ENCODE peak calls at places on chromosomes 11 and 22, in ten cellular contexts. B is tibial nerve, G is BJ, J is PC-3, V is brain microvascular endothelial cell, P is AG09319, O is stomach, L is mammary epithelial cell, W is endothelial cell, X is lower leg skin. D is an unnamed sample.

GRCh38 chr11:128903248-128904041 is 12.3 kb downstream of the KCNJ5 start:
- DNase-seq in L (peak; percentile 84), B (no peak), G (no peak), O (no peak), P (no peak), X (peak; percentile 59), W (peak; percentile 42), J (no peak), V (no peak), D (peak; percentile 23)

GRCh38 chr11:207213-208176 is at the start of the genes BET1L and RIC8A:
- DNase-seq in O (peak; percentile 93), W (peak; percentile 93), V (peak; percentile 98), B (peak; percentile 95), P (peak; percentile 95), L (peak; percentile 98), X (peak; percentile 96), J (peak; percentile 94), G (peak; percentile 90), D (peak; percentile 97)

GRCh38 chr11:122100222-122101080 is 15.6 kb downstream of the BLID start:
- DNase-seq in P (peak; percentile 75), W (peak; percentile 47), O (no peak), J (no peak), G (no peak), B (peak; percentile 48), L (peak; percentile 60), V (no peak), X (peak; percentile 42), D (peak; percentile 50)

GRCh38 chr11:121469910-121470309 is 17.1 kb upstream of the SORL1-AS1 start:
- DNase-seq in L (no peak), W (no peak), J (no peak), O (no peak), G (no peak), P (no peak), X (no peak), B (no peak), V (no peak), D (no peak)

GRCh38 chr22:23606204-23607131 is 25.7 kb downstream of the DRICH1 start:
- DNase-seq in V (no peak), W (no peak), J (no peak), X (no peak), P (no peak), L (no peak), O (no peak), G (no peak), B (no peak), D (no peak)

GRCh38 chr22:49574205-49574604 is 253.5 kb downstream of the BRD1 start:
- DNase-seq in J (no peak), G (no peak), P (no peak), O (peak; percentile 16), X (no peak), V (no peak), W (no peak), L (no peak), B (no peak), D (no peak)

GRCh38 chr11:6568191-6568918 is 35.1 kb downstream of the RRP8 start:
- DNase-seq in J (peak; percentile 77), V (peak; percentile 45), G (no peak), B (no peak), X (no peak), L (peak; percentile 24), O (peak; percentile 66), W (no peak), P (peak; percentile 44), D (no peak)

GRCh38 chr11:62573006-62573591 is 592 bp downstream of the EEF1G start:
- DNase-seq in O (no peak), B (no peak), W (peak; percentile 22), J (no peak), X (no peak), P (no peak), G (no peak), V (no peak), L (no peak), D (peak; percentile 39)

GRCh38 chr11:120608760-120609211 is 97.2 kb downstream of the GRIK4 start:
- DNase-seq in B (no peak), P (peak; percentile 7), X (peak; percentile 40), G (no peak), O (no peak), L (no peak), V (no peak), J (no peak), W (no peak), D (no peak)

GRCh38 chr22:33362702-33363101 is 304.5 kb upstream of the SYN3 start:
- DNase-seq in P (no peak), L (no peak), B (no peak), O (no peak), X (no peak), W (no peak), G (no peak), V (no peak), J (no peak), D (no peak)

GRCh38 chr11:66676279-66676919 is 1.3 kb downstream of the RBM4B start:
- DNase-seq in P (no peak), V (no peak), L (no peak), B (no peak), W (no peak), J (no peak), X (no peak), O (no peak), G (no peak), D (no peak)

GRCh38 chr11:33970984-33971466 is 79.1 kb upstream of the LMO2 start:
- DNase-seq in X (peak; percentile 37), V (peak; percentile 47), B (no peak), J (peak; percentile 69), W (peak; percentile 54), G (no peak), P (peak; percentile 29), O (peak; percentile 30), L (peak; percentile 42), D (peak; percentile 29)

DNA sequence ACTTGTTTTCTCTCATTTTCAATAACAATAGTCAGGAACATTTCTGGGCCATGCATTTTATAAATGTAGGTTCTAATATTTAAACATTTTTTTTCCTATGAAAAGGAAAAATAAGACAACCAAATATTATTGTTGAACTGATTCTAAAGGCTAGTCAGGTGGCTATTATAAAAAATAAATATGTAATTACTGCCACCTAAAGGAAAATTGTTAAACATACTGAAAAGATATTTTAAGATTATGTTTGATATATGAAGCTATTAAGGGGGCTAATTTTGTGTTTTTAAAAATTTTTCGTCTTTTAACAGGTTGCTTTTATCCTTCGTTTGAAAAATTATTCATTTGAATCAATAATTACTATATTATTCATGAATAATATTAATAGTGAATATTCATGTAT is 62.2 kb upstream of the FDX1 start:
- DNase-seq in V (no peak), O (no peak), B (no peak), J (peak; percentile 50), G (no peak), X (no peak), P (no peak), W (no peak), L (no peak), D (no peak)
- TF ChIP-seq CTCF in V (no peak), O (peak; percentile 28), B (peak; percentile 37), J (peak; percentile 63), G (no peak), X (no peak), P (no peak), W (no peak), L (peak; percentile 9), D (no peak)

DNA sequence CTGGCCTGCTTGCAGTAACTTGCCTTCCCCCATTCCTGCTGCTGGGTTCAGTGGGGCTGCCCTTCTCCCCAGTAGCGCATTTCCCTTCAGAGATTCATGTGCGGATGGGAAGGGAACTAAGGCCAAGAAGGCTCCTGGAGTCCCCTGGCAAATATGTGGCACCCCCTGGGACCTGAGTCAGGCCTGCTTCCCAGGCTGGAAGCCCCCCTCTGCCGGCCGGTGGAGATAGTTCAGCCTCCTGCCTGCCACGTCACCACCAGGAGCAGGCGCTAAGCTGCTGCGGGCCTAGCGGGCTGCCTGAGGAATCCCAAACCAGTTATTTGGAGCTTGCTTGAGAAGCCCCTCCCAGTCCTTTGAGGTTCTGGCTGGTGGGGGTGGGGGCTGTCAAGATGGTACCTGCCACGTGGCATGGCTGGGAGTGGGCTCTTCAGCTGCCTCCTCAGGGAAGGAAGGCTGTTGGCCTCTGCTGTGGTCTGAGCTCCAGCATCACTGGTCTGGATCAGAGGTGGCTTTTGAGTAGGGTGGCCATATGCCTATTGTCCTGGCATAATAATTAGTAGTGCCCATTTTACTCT is 2.0 kb downstream of the SERPINH1 start:
- DNase-seq in B (no peak), V (peak; percentile 87), X (peak; percentile 34), O (peak; percentile 34), W (peak; percentile 74), J (no peak), P (no peak), L (peak; percentile 80), G (no peak), D (peak; percentile 78)
- TF ChIP-seq CTCF in B (peak; percentile 63), V (peak; percentile 84), X (no peak), O (peak; percentile 39), W (peak; percentile 59), J (no peak), P (peak; percentile 67), L (peak; percentile 33), G (peak; percentile 77), D (peak; percentile 56)

DNA sequence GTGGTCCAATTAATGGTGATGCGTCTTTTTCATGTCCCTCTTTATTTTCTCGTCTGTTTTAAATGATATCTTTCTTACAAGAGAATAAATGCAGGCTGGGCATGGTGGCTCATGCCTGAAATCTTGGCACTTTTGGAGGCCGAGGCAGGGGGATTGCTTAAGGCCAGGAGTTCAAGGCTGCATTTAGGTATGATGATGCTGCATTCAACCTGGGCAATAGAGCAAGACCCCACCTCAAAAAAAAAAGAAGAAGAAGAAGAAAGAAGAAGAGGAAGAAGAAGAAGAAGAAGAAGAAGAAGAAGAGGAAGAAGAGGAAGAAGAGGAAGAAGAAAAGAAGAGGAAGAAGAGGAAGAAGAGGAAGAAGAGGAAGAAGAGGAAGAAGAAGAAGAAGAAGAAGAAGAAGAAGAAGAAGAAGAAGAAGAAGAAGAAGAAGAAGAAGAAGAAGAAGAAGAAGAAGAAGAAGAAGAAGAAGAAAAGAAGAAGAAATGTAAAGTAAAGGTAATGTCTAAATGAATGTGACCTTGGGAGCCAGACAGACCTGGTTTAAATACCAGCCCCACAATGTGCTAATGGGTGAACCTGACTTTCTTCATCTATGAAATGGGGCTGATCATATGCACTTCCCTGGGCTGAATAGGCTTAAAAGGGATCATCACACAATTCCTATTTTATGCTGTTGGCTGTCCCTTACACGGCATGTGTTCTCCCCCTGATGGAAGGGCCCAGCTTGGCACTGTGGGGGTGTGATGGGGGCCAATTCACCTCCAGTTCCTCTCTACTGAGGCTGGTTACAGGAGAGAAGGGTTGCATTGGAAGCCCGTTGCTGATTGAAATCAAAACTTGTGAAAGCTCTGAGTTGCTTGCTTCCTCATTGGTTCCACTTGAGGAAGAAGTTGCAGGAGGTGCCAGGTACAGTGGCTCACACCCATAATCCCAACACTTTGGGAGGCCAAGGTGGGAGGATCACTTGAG is 13.0 kb upstream of the PRG2 start:
- DNase-seq in G (no peak), L (no peak), P (no peak), W (no peak), V (no peak), J (no peak), B (no peak), X (no peak), O (no peak), D (no peak)
- TF ChIP-seq CTCF in G (no peak), L (no peak), P (no peak), W (no peak), V (no peak), J (no peak), B (no peak), X (no peak), O (no peak), D (no peak)

DNA sequence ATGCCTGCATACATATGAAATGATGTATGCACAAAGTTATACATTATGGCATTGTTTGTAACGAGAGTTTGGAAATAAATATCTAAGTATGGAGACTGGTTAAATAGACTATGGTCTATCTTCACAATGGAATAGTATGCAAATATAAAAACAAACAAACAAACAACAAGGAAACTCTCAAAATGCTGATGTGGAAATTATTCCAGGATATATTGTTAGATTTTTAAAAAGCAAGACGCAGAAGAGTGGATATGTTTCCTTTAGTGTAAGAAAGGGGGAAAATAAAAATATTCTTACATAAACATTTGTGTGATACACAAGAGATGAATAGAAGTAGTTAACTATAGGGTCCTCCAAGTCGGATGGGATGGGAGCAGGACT is 10.8 kb upstream of the CRKL start:
- DNase-seq in P (no peak), W (no peak), V (no peak), J (no peak), X (no peak), B (no peak), G (no peak), L (no peak), O (no peak), D (no peak)
- TF ChIP-seq CTCF in P (no peak), W (no peak), V (no peak), J (no peak), X (no peak), B (no peak), G (no peak), L (no peak), O (no peak), D (no peak)